ENCODE peak calls at places on chromosomes 2 and 18, in nine cellular contexts. I is CD8-positive, alpha-beta T cell; D is dorsolateral prefrontal cortex; P is hepatocyte; N is astrocyte; W is HL-60; U is GM12865; A is WERI-Rb-1; Q is fibroblast of pulmonary artery. B is an unnamed sample.
A peak's percentile ranks its signal among the peaks of the same experiment; 100 is the strongest.

GRCh38 chr2:239143858-239144712 is 256.7 kb downstream of the HDAC4 start:
- DNase-seq in P (peak; percentile 57), D (no peak), I (no peak), A (peak; percentile 40), W (peak; percentile 26), N (peak; percentile 30), Q (peak; percentile 66), U (peak; percentile 60), B (no peak)

GRCh38 chr2:235845245-235845644 is 322.9 kb downstream of the GBX2 start:
- DNase-seq in D (no peak), N (no peak), Q (no peak), W (no peak), P (no peak), A (no peak), U (no peak), I (no peak), B (no peak)

GRCh38 chr2:50863856-50864255 is 168.1 kb downstream of the NRXN1 start:
- DNase-seq in U (no peak), A (peak; percentile 23), W (no peak), Q (no peak), I (no peak), D (no peak), N (no peak), P (no peak), B (no peak)

GRCh38 chr2:219551863-219552381 is 8.1 kb downstream of the TMEM198 start:
- DNase-seq in I (no peak), U (no peak), Q (no peak), W (no peak), N (no peak), D (no peak), A (no peak), P (no peak), B (no peak)

GRCh38 chr2:54083021-54083420 is 32.4 kb upstream of the ACYP2 start:
- DNase-seq in D (peak; percentile 70), P (peak; percentile 13), I (no peak), U (no peak), Q (no peak), N (no peak), A (no peak), W (no peak), B (no peak)

GRCh38 chr2:160561551-160562280 is 68.1 kb upstream of the RBMS1 start:
- DNase-seq in U (no peak), A (no peak), D (no peak), N (peak; percentile 78), Q (peak; percentile 80), W (no peak), I (no peak), P (peak; percentile 5), B (no peak)

GRCh38 chr2:229673676-229674075 is 40.7 kb downstream of the DNER start:
- DNase-seq in I (no peak), Q (no peak), D (no peak), W (no peak), A (no peak), N (no peak), U (no peak), P (no peak), B (no peak)

GRCh38 chr2:200377774-200378336 is 71.4 kb downstream of the SPATS2L start:
- DNase-seq in A (no peak), N (no peak), U (no peak), P (peak; percentile 77), Q (no peak), I (no peak), D (no peak), W (no peak), B (no peak)

GRCh38 chr2:231039821-231040364 is 2.6 kb downstream of the C2orf72 start:
- DNase-seq in W (no peak), N (no peak), A (no peak), D (no peak), U (no peak), I (no peak), Q (no peak), P (no peak), B (no peak)

GRCh38 chr2:9003366-9003615 is 193 bp downstream of the MBOAT2 start:
- DNase-seq in N (no peak), W (no peak), U (no peak), P (no peak), D (no peak), I (no peak), Q (no peak), A (no peak), B (no peak)

GRCh38 chr18:63249781-63250180 is 69.8 kb downstream of the BCL2 start:
- DNase-seq in Q (no peak), P (no peak), N (no peak), D (no peak), U (no peak), W (peak; percentile 93), I (peak; percentile 15), A (no peak), B (no peak)

GRCh38 chr2:3608373-3609278 is 13.7 kb downstream of the COLEC11 start:
- DNase-seq in I (no peak), P (no peak), W (no peak), D (no peak), A (no peak), N (no peak), U (no peak), Q (no peak), B (no peak)

GRCh38 chr2:11912980-11913379 is 166.5 kb downstream of the LPIN1 start:
- DNase-seq in N (no peak), U (no peak), W (no peak), I (no peak), P (no peak), Q (no peak), A (no peak), D (no peak), B (no peak)
- TF ChIP-seq CTCF in N (no peak), U (no peak), W (no peak), I (no peak), P (no peak), Q (no peak), A (no peak), D (no peak), B (no peak)

GRCh38 chr2:232419245-232420072 is 12.8 kb downstream of the ALPG start:
- DNase-seq in U (no peak), W (no peak), N (no peak), P (no peak), I (no peak), A (no peak), Q (no peak), D (no peak), B (no peak)

GRCh38 chr2:232418466-232419244 is 12.0 kb downstream of the ALPG start:
- DNase-seq in Q (peak; percentile 3), D (no peak), P (peak; percentile 71), W (peak; percentile 44), N (peak; percentile 42), A (peak; percentile 55), U (no peak), I (no peak), B (no peak)

GRCh38 chr2:232416521-232417470 is 10.2 kb downstream of the ALPG start:
- DNase-seq in P (no peak), N (no peak), W (no peak), U (no peak), A (no peak), I (no peak), Q (no peak), D (no peak), B (no peak)

GRCh38 chr2:232417489-232417888 is 10.8 kb downstream of the ALPG start:
- DNase-seq in Q (no peak), D (no peak), U (no peak), N (no peak), I (no peak), A (no peak), P (no peak), W (no peak), B (no peak)

GRCh38 chr2:232418056-232418455 is 11.4 kb downstream of the ALPG start:
- DNase-seq in U (no peak), N (no peak), I (no peak), W (no peak), D (no peak), Q (no peak), P (no peak), A (no peak), B (no peak)
- H3K4me3 ChIP-seq in U (no peak overlapping the region), N (no peak overlapping the region), I (no peak overlapping the region), W (no peak overlapping the region), D (no peak overlapping the region), Q (no peak overlapping the region), P (no peak overlapping the region), A (no peak overlapping the region), B (no peak overlapping the region)

GRCh38 chr2:120110507-120110906 is 97.6 kb downstream of the EPB41L5 start:
- DNase-seq in P (no peak), N (no peak), I (no peak), U (no peak), Q (no peak), A (peak; percentile 16), W (peak; percentile 85), D (no peak), B (no peak)

GRCh38 chr2:120110062-120110362 is 97.1 kb downstream of the EPB41L5 start:
- DNase-seq in I (no peak), Q (no peak), A (no peak), W (no peak), U (no peak), P (no peak), D (no peak), N (no peak), B (no peak)

GRCh38 chr2:120108049-120108448 is 95.2 kb downstream of the EPB41L5 start:
- DNase-seq in N (peak; percentile 77), D (no peak), I (no peak), A (no peak), W (no peak), U (no peak), Q (peak; percentile 86), P (peak; percentile 8), B (peak; percentile 54)

GRCh38 chr2:120108749-120109148 is 95.9 kb downstream of the EPB41L5 start:
- DNase-seq in Q (peak; percentile 39), U (no peak), W (no peak), A (no peak), P (no peak), I (no peak), N (peak; percentile 29), D (no peak), B (no peak)

DNA sequence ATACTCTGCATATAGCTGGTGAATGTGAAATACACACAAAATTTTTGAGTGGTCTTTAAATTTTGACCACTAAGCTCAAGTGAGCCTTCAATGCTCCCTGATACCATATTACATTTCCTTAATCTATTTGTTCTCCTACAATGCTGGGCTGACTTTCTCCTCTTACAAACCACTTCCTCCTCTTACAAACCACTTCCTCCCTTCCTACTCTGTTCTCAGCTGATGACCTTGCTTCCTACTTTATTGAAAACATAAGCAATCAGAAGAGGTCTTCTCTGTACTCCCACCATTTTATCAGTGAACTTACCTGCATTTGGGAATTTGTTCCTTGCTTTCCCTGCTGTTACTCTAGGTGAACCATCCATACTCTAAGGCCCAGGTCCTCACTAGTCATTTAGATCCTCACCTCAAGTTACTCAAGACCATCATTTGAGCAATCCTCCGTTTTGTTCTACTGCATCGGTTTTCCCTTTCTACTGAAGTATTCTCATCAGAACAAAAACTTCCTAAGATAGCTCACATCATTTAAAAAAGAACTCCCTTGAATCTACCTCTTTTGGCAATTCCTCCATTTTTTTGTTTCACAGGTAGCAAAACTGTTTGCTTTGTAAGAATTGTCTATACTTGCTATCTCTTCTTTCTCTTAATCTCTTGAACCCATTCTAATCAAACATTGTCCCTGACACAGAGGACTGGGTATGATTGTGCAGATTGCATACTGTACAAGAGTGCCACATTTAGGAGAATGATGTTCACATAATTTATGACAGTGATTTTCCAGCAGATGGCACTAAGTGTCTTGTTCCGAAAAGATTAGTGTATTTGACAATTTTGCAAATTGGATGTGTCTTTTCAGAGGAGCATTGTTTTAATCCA is 96.5 kb downstream of the EPB41L5 start:
- DNase-seq in A (peak; percentile 8), D (no peak), I (no peak), N (peak; percentile 29), P (peak; percentile 6), Q (peak; percentile 72), W (peak; percentile 65), U (peak; percentile 52), B (no peak)
- TF ChIP-seq CTCF in A (no peak), D (peak; percentile 61), I (peak; percentile 66), N (peak; percentile 52), P (peak; percentile 44), Q (peak; percentile 45), W (peak; percentile 1), U (peak; percentile 42), B (peak; percentile 43)

GRCh38 chr18:57437433-57437781 is 2.2 kb downstream of the ONECUT2 start:
- DNase-seq in U (no peak), A (peak; percentile 69), N (no peak), I (no peak), D (no peak), P (no peak), W (no peak), Q (no peak), B (no peak)
- H3K4me3 ChIP-seq in U (no peak overlapping the region), A (peak overlapping the region; percentile 82), N (no peak overlapping the region), I (no peak overlapping the region), D (peak overlapping the region; percentile 8), P (peak overlapping the region; percentile 21), W (no peak overlapping the region), Q (no peak overlapping the region), B (peak overlapping the region; percentile 47)

B was measured in epithelial cell of proximal tubule.